ENCODE peak calls at places on chromosomes 11 and 22, in nine cellular contexts. X is iris pigment epithelial cell; A is heart right ventricle; V is hypothalamus; D is SJSA1; G is activated CD4-positive, alpha-beta T cell treated with anti-CD3 and anti-CD28 coated beads, Interleukin-2, amount 50 U/mL, for 24 hours; K is A172; B is stimulated activated CD8-positive, alpha-beta memory T cell treated with anti-CD3 and anti-CD28 coated beads, Interleukin-12 subunit alpha, Interleukin-12 subunit beta, amount 100 ng/mL, for 1 hour; Z is CD8-positive, alpha-beta memory T cell. L is an unnamed sample.

GRCh38 chr11:6531267-6531752 is 34.2 kb downstream of the DNHD1 start:
- DNase-seq in X (peak; percentile 41), A (no peak), V (no peak), D (peak; percentile 27), G (no peak), K (peak; percentile 50), B (no peak), Z (no peak), L (no peak)

GRCh38 chr11:104876838-104877500 is 21.3 kb downstream of the CASP12 start:
- DNase-seq in X (no peak), A (no peak), V (no peak), D (no peak), G (no peak), K (no peak), B (no peak), Z (no peak), L (no peak)

GRCh38 chr22:38167988-38168407 is 13.6 kb downstream of the PLA2G6 start:
- DNase-seq in X (no peak), A (peak; percentile 75), V (no peak), D (no peak), G (no peak), K (no peak), B (no peak), Z (no peak), L (no peak)

GRCh38 chr11:61774441-61774840 is 18.0 kb downstream of the TMEM258 start:
- DNase-seq in X (no peak), A (no peak), V (no peak), D (no peak), G (no peak), K (no peak), B (no peak), Z (no peak), L (no peak)

GRCh38 chr11:44623716-44624491 is 58.4 kb downstream of the CD82 start:
- DNase-seq in X (no peak), A (no peak), V (no peak), D (no peak), G (no peak), K (no peak), B (no peak), Z (peak; percentile 16), L (peak; percentile 42)

GRCh38 chr11:11842426-11843008 is 745 bp downstream of the USP47 start:
- DNase-seq in X (peak; percentile 88), A (no peak), V (peak; percentile 52), D (peak; percentile 81), G (peak; percentile 67), K (peak; percentile 59), B (peak; percentile 22), Z (peak; percentile 79), L (no peak)

GRCh38 chr11:96869207-96869606 is 479.4 kb downstream of the JRKL start:
- DNase-seq in X (peak; percentile 3), A (no peak), V (no peak), D (no peak), G (no peak), K (no peak), B (no peak), Z (no peak), L (no peak)

GRCh38 chr22:33210129-33210784 is 152.1 kb upstream of the SYN3 start:
- DNase-seq in X (peak; percentile 11), A (no peak), V (no peak), D (peak; percentile 33), G (peak; percentile 3), K (peak; percentile 21), B (no peak), Z (no peak), L (peak; percentile 66)

GRCh38 chr22:46096706-46097230 is 53.6 kb upstream of the PPARA start:
- DNase-seq in X (no peak), A (no peak), V (no peak), D (no peak), G (no peak), K (no peak), B (no peak), Z (no peak), L (no peak)

GRCh38 chr22:27331526-27332281 is 469.9 kb downstream of the MN1 start:
- DNase-seq in X (peak; percentile 77), A (peak; percentile 64), V (peak; percentile 43), D (no peak), G (no peak), K (no peak), B (no peak), Z (no peak), L (no peak)

GRCh38 chr11:62392944-62393628 is 25.7 kb upstream of the SCGB1A1 start:
- DNase-seq in X (no peak), A (no peak), V (no peak), D (no peak), G (no peak), K (peak; percentile 33), B (peak; percentile 15), Z (peak; percentile 59), L (no peak)